ENCODE peak calls at places on chromosomes 2 and 18, in eight cellular contexts. N, U, X, A, J, D, Z and Q are unnamed samples.
A peak's percentile ranks its signal among the peaks of the same experiment; 100 is the strongest.

GRCh38 chr18:23664674-23665073 is 2.0 kb upstream of the ANKRD29 start:
- DNase-seq in N (no peak), U (no peak), X (no peak), A (no peak), J (no peak), D (no peak), Z (no peak), Q (no peak)

GRCh38 chr18:49094979-49095632 is 144.3 kb upstream of the SMAD7 start:
- DNase-seq in N (peak; percentile 88), U (no peak), X (no peak), A (no peak), J (no peak), D (no peak), Z (no peak), Q (no peak)

GRCh38 chr2:25331686-25332365 is 9.9 kb downstream of the DNMT3A start:
- DNase-seq in N (no peak), U (no peak), X (no peak), A (no peak), J (no peak), D (no peak), Z (no peak), Q (no peak)

GRCh38 chr2:16071865-16072637 is 131.7 kb downstream of the MYCN start:
- DNase-seq in N (no peak), U (no peak), X (no peak), A (no peak), J (no peak), D (no peak), Z (no peak), Q (no peak)

GRCh38 chr2:108616290-108616689 is 82.0 kb downstream of the LIMS1 start:
- DNase-seq in N (no peak), U (no peak), X (no peak), A (no peak), J (no peak), D (no peak), Z (no peak), Q (no peak)

GRCh38 chr18:58315041-58315440 is 271.0 kb downstream of the NEDD4L start:
- DNase-seq in N (no peak), U (no peak), X (no peak), A (no peak), J (no peak), D (no peak), Z (no peak), Q (no peak)

GRCh38 chr18:7021994-7022840 is 95.4 kb downstream of the LAMA1 start:
- DNase-seq in N (peak; percentile 73), U (peak; percentile 94), X (peak; percentile 77), A (peak; percentile 30), J (no peak), D (peak; percentile 75), Z (no peak), Q (peak; percentile 89)

GRCh38 chr2:112048887-112049286 is 6.2 kb upstream of the TMEM87B start:
- DNase-seq in N (peak; percentile 80), U (peak; percentile 85), X (no peak), A (peak; percentile 33), J (no peak), D (peak; percentile 17), Z (no peak), Q (peak; percentile 80)

GRCh38 chr18:45793295-45793965 is 32.0 kb upstream of the SIGLEC15 start:
- DNase-seq in N (peak; percentile 86), U (peak; percentile 11), X (no peak), A (peak; percentile 78), J (no peak), D (no peak), Z (no peak), Q (no peak)

GRCh38 chr2:8803658-8804379 is 33.6 kb downstream of the KIDINS220 start:
- DNase-seq in N (peak; percentile 97), U (peak; percentile 82), X (peak; percentile 53), A (peak; percentile 79), J (peak; percentile 75), D (peak; percentile 91), Z (no peak), Q (no peak)

GRCh38 chr18:42931501-42931900 is 184.0 kb downstream of the RIT2 start:
- DNase-seq in N (peak; percentile 82), U (no peak), X (no peak), A (no peak), J (no peak), D (no peak), Z (no peak), Q (no peak)

GRCh38 chr2:19738707-19739106 is 163.1 kb downstream of the TTC32 start:
- DNase-seq in N (peak; percentile 45), U (no peak), X (peak; percentile 48), A (no peak), J (no peak), D (no peak), Z (peak; percentile 76), Q (no peak)

GRCh38 chr18:42306208-42306980 is 351.4 kb downstream of the PIK3C3 start:
- DNase-seq in N (peak; percentile 2), U (no peak), X (no peak), A (no peak), J (no peak), D (no peak), Z (no peak), Q (no peak)

GRCh38 chr2:69589973-69590652 is 53.4 kb downstream of the AAK1 start:
- DNase-seq in N (peak; percentile 58), U (no peak), X (no peak), A (no peak), J (no peak), D (no peak), Z (no peak), Q (no peak)

GRCh38 chr2:96074156-96074555 is 39.4 kb upstream of the GPAT2 start:
- DNase-seq in N (no peak), U (no peak), X (no peak), A (no peak), J (no peak), D (no peak), Z (no peak), Q (no peak)

GRCh38 chr2:241564596-241565411 is 6.3 kb downstream of the BOK start:
- DNase-seq in N (no peak), U (peak; percentile 37), X (no peak), A (no peak), J (no peak), D (no peak), Z (peak; percentile 36), Q (no peak)

GRCh38 chr18:61901334-61901986 is 8.7 kb upstream of the RNF152 start:
- DNase-seq in N (peak; percentile 77), U (peak; percentile 40), X (peak; percentile 71), A (peak; percentile 24), J (no peak), D (no peak), Z (no peak), Q (peak; percentile 16)

GRCh38 chr2:22801071-22801470 is 583.9 kb upstream of the KLHL29 start:
- DNase-seq in N (no peak), U (no peak), X (no peak), A (no peak), J (no peak), D (no peak), Z (no peak), Q (no peak)

GRCh38 chr2:12155308-12156061 is 409.1 kb downstream of the LPIN1 start:
- DNase-seq in N (peak; percentile 79), U (no peak), X (no peak), A (peak; percentile 58), J (no peak), D (no peak), Z (peak; percentile 79), Q (no peak)

GRCh38 chr18:29145993-29146539 is 969.1 kb upstream of the CDH2 start:
- DNase-seq in N (no peak), U (no peak), X (no peak), A (no peak), J (no peak), D (no peak), Z (no peak), Q (no peak)

GRCh38 chr2:202375006-202375610 is 1.0 kb upstream of the BMPR2 start:
- DNase-seq in N (peak; percentile 85), U (peak; percentile 74), X (peak; percentile 68), A (peak; percentile 19), J (peak; percentile 63), D (no peak), Z (peak; percentile 83), Q (peak; percentile 75)

GRCh38 chr2:148483675-148484074 is 160.9 kb upstream of the EPC2 start:
- DNase-seq in N (no peak), U (no peak), X (no peak), A (no peak), J (no peak), D (no peak), Z (no peak), Q (no peak)

GRCh38 chr2:170923799-170924198 is 5.3 kb upstream of the GORASP2 start:
- DNase-seq in N (no peak), U (no peak), X (no peak), A (no peak), J (no peak), D (no peak), Z (no peak), Q (no peak)

GRCh38 chr18:38805256-38805655 is 1239.7 kb upstream of the CELF4 start:
- DNase-seq in N (no peak), U (no peak), X (no peak), A (no peak), J (no peak), D (no peak), Z (no peak), Q (no peak)

GRCh38 chr2:67037655-67038054 is 359.5 kb upstream of the ETAA1 start:
- DNase-seq in N (no peak), U (peak; percentile 91), X (no peak), A (no peak), J (no peak), D (peak; percentile 70), Z (no peak), Q (no peak)

GRCh38 chr2:8677646-8678592 is 3.9 kb upstream of the ID2 start:
- DNase-seq in N (peak; percentile 59), U (peak; percentile 62), X (peak; percentile 66), A (no peak), J (peak; percentile 64), D (peak; percentile 85), Z (peak; percentile 78), Q (peak; percentile 97)

GRCh38 chr18:74896390-74896991 is 298.8 kb downstream of the ZNF407 start:
- DNase-seq in N (peak; percentile 41), U (peak; percentile 69), X (peak; percentile 73), A (peak; percentile 52), J (no peak), D (peak; percentile 26), Z (no peak), Q (peak; percentile 33)

GRCh38 chr2:201419057-201419635 is 32.1 kb downstream of the TRAK2 start:
- DNase-seq in N (no peak), U (peak; percentile 53), X (peak; percentile 61), A (peak; percentile 18), J (no peak), D (no peak), Z (no peak), Q (no peak)

GRCh38 chr2:201618744-201619654 is 24.3 kb downstream of the TMEM237 start:
- DNase-seq in N (peak; percentile 90), U (no peak), X (peak; percentile 50), A (no peak), J (no peak), D (peak; percentile 8), Z (peak; percentile 84), Q (no peak)

GRCh38 chr2:43455296-43455695 is 140.5 kb downstream of the THADA start:
- DNase-seq in N (peak; percentile 49), U (no peak), X (no peak), A (no peak), J (no peak), D (no peak), Z (no peak), Q (no peak)

GRCh38 chr2:81714817-81715216 is 1410.3 kb upstream of the LRRTM1 start:
- DNase-seq in N (no peak), U (no peak), X (no peak), A (no peak), J (no peak), D (no peak), Z (no peak), Q (no peak)

GRCh38 chr2:149169653-149170052 is 131.2 kb downstream of the LYPD6B start:
- DNase-seq in N (no peak), U (peak; percentile 91), X (peak; percentile 55), A (peak; percentile 66), J (no peak), D (no peak), Z (no peak), Q (no peak)

GRCh38 chr18:62697636-62698035 is 17.7 kb upstream of the PHLPP1 start:
- DNase-seq in N (no peak), U (no peak), X (no peak), A (no peak), J (no peak), D (no peak), Z (no peak), Q (no peak)

GRCh38 chr18:62551972-62552513 is 29.2 kb downstream of the ZCCHC2 start:
- DNase-seq in N (no peak), U (no peak), X (no peak), A (no peak), J (no peak), D (no peak), Z (no peak), Q (no peak)